ENCODE peak calls at places on chromosome 10, in ten cellular contexts. One of them, this sample, is unnamed.

GRCh38 chr10:70943806-70944466 is 55.6 kb upstream of the PCBD1 start:
- DNase-seq in body of pancreas: no peak
- DNase-seq in neural progenitor cell: no peak
- DNase-seq in Panc1: no peak
- DNase-seq in cardiac fibroblast: no peak
- DNase-seq in IMR-90: no peak
- DNase-seq in AG04450: no peak
- DNase-seq in mammary epithelial cell: no peak
- DNase-seq in pancreas: no peak
- DNase-seq in cardiac muscle cell: no peak
- DNase-seq in this sample: no peak

GRCh38 chr10:46273506-46274477 is 13.0 kb upstream of the ANTXRL start:
- DNase-seq in mammary epithelial cell: no peak
- DNase-seq in neural progenitor cell: peak; percentile 42
- DNase-seq in pancreas: no peak
- DNase-seq in cardiac muscle cell: no peak
- DNase-seq in body of pancreas: no peak
- DNase-seq in Panc1: no peak
- DNase-seq in IMR-90: no peak
- DNase-seq in cardiac fibroblast: no peak
- DNase-seq in AG04450: no peak
- DNase-seq in this sample: no peak

GRCh38 chr10:24695452-24695851 is 28.2 kb downstream of the ARHGAP21 start:
- DNase-seq in neural progenitor cell: no peak
- DNase-seq in pancreas: no peak
- DNase-seq in body of pancreas: no peak
- DNase-seq in AG04450: no peak
- DNase-seq in Panc1: no peak
- DNase-seq in cardiac fibroblast: peak; percentile 48
- DNase-seq in mammary epithelial cell: no peak
- DNase-seq in IMR-90: no peak
- DNase-seq in cardiac muscle cell: peak; percentile 29
- DNase-seq in this sample: no peak

GRCh38 chr10:78405231-78405630 is 371.6 kb downstream of the RPS24 start:
- DNase-seq in mammary epithelial cell: no peak
- DNase-seq in pancreas: no peak
- DNase-seq in AG04450: no peak
- DNase-seq in cardiac fibroblast: no peak
- DNase-seq in body of pancreas: no peak
- DNase-seq in Panc1: no peak
- DNase-seq in IMR-90: no peak
- DNase-seq in neural progenitor cell: no peak
- DNase-seq in cardiac muscle cell: no peak
- DNase-seq in this sample: no peak

GRCh38 chr10:29948971-29949370 is 110.4 kb downstream of the JCAD start:
- DNase-seq in mammary epithelial cell: peak; percentile 96
- DNase-seq in body of pancreas: peak; percentile 49
- DNase-seq in pancreas: no peak
- DNase-seq in IMR-90: no peak
- DNase-seq in cardiac muscle cell: no peak
- DNase-seq in AG04450: no peak
- DNase-seq in Panc1: no peak
- DNase-seq in neural progenitor cell: no peak
- DNase-seq in cardiac fibroblast: no peak
- DNase-seq in this sample: peak; percentile 92

GRCh38 chr10:31927597-31928530 is 767 bp downstream of the ARHGAP12 start:
- DNase-seq in pancreas: peak; percentile 74
- DNase-seq in body of pancreas: peak; percentile 51
- DNase-seq in cardiac muscle cell: peak; percentile 43
- DNase-seq in AG04450: no peak
- DNase-seq in Panc1: no peak
- DNase-seq in mammary epithelial cell: peak; percentile 52
- DNase-seq in cardiac fibroblast: peak; percentile 52
- DNase-seq in neural progenitor cell: peak; percentile 85
- DNase-seq in IMR-90: peak; percentile 44
- DNase-seq in this sample: peak; percentile 51

GRCh38 chr10:51162002-51162401 is 87.7 kb downstream of the PRKG1 start:
- DNase-seq in body of pancreas: peak; percentile 10
- DNase-seq in neural progenitor cell: peak; percentile 54
- DNase-seq in pancreas: no peak
- DNase-seq in IMR-90: no peak
- DNase-seq in cardiac fibroblast: peak; percentile 81
- DNase-seq in Panc1: no peak
- DNase-seq in AG04450: no peak
- DNase-seq in cardiac muscle cell: peak; percentile 83
- DNase-seq in mammary epithelial cell: no peak
- DNase-seq in this sample: no peak

GRCh38 chr10:61359452-61359851 is 93.7 kb downstream of the TMEM26 start:
- DNase-seq in Panc1: no peak
- DNase-seq in neural progenitor cell: no peak
- DNase-seq in body of pancreas: no peak
- DNase-seq in cardiac fibroblast: no peak
- DNase-seq in IMR-90: no peak
- DNase-seq in mammary epithelial cell: no peak
- DNase-seq in cardiac muscle cell: no peak
- DNase-seq in pancreas: no peak
- DNase-seq in AG04450: no peak
- DNase-seq in this sample: no peak

GRCh38 chr10:12181065-12181775 is 14.5 kb downstream of the NUDT5 start:
- DNase-seq in pancreas: no peak
- DNase-seq in IMR-90: no peak
- DNase-seq in neural progenitor cell: no peak
- DNase-seq in cardiac fibroblast: peak; percentile 7
- DNase-seq in AG04450: no peak
- DNase-seq in body of pancreas: peak; percentile 44
- DNase-seq in cardiac muscle cell: peak; percentile 53
- DNase-seq in Panc1: no peak
- DNase-seq in mammary epithelial cell: no peak
- DNase-seq in this sample: peak; percentile 66

GRCh38 chr10:73340121-73340520 is 18.5 kb downstream of the CFAP70 start:
- DNase-seq in body of pancreas: no peak
- DNase-seq in IMR-90: no peak
- DNase-seq in Panc1: no peak
- DNase-seq in mammary epithelial cell: no peak
- DNase-seq in neural progenitor cell: no peak
- DNase-seq in AG04450: no peak
- DNase-seq in cardiac fibroblast: no peak
- DNase-seq in cardiac muscle cell: no peak
- DNase-seq in pancreas: no peak
- DNase-seq in this sample: no peak

GRCh38 chr10:82538272-82538671 is 663.3 kb downstream of the NRG3 start:
- DNase-seq in body of pancreas: no peak
- DNase-seq in pancreas: no peak
- DNase-seq in cardiac muscle cell: no peak
- DNase-seq in neural progenitor cell: no peak
- DNase-seq in mammary epithelial cell: no peak
- DNase-seq in IMR-90: no peak
- DNase-seq in Panc1: no peak
- DNase-seq in cardiac fibroblast: no peak
- DNase-seq in AG04450: no peak
- DNase-seq in this sample: no peak

GRCh38 chr10:5589963-5590511 is 65.3 kb downstream of the CALML3 start:
- DNase-seq in pancreas: peak; percentile 20
- DNase-seq in IMR-90: peak; percentile 76
- DNase-seq in AG04450: no peak
- DNase-seq in cardiac muscle cell: peak; percentile 58
- DNase-seq in body of pancreas: no peak
- DNase-seq in mammary epithelial cell: peak; percentile 58
- DNase-seq in cardiac fibroblast: peak; percentile 28
- DNase-seq in Panc1: no peak
- DNase-seq in neural progenitor cell: no peak
- DNase-seq in this sample: peak; percentile 38
- TF ChIP-seq CTCF in pancreas: no peak
- TF ChIP-seq CTCF in IMR-90: peak; percentile 27
- TF ChIP-seq CTCF in AG04450: peak; percentile 43
- TF ChIP-seq CTCF in cardiac muscle cell: peak; percentile 39
- TF ChIP-seq CTCF in body of pancreas: no peak
- TF ChIP-seq CTCF in mammary epithelial cell: peak; percentile 13
- TF ChIP-seq CTCF in cardiac fibroblast: peak; percentile 17
- TF ChIP-seq CTCF in Panc1: no peak
- TF ChIP-seq CTCF in neural progenitor cell: peak; percentile 16
- TF ChIP-seq CTCF in this sample: peak; percentile 24

DNA sequence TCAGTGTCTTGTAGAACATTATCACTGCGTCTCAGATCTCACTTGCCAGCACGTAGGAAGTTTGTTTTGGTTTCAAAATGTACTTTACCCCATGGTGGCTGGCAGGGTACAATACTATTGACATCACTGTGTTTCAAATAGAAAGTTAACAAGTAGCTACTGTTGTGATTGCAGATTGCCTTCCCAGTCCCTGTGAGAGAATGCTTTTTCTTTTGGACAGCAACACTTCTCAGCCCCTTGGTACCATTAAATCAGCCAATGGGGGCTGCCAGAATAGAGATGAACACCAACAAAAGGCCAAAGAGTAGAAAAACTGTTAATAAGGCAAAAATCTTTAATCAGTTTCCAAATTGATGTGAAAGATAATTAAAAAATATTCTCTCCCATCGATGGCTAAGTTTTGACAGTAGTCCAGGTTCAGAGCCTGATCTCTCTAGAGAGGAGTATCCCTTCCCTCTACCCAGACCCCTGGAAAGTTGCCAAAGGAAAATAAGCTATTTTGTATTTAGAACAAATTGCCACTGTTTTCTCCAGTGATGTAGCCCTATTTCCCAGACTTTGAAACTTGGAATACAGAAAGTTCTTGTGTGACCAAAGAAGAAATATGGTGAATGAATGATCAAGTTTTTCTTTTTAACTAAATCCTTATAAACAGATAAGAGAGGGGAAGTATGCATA is 34.9 kb downstream of the SMNDC1 start:
- DNase-seq in AG04450: no peak
- DNase-seq in mammary epithelial cell: no peak
- DNase-seq in IMR-90: peak; percentile 25
- DNase-seq in pancreas: no peak
- DNase-seq in Panc1: no peak
- DNase-seq in body of pancreas: peak; percentile 78
- DNase-seq in cardiac muscle cell: peak; percentile 60
- DNase-seq in cardiac fibroblast: peak; percentile 63
- DNase-seq in neural progenitor cell: no peak
- DNase-seq in this sample: no peak
- H3K4me3 ChIP-seq in AG04450: no peak overlapping the region
- H3K4me3 ChIP-seq in mammary epithelial cell: peak overlapping the region; percentile 25
- H3K4me3 ChIP-seq in IMR-90: no peak overlapping the region
- H3K4me3 ChIP-seq in pancreas: no peak overlapping the region
- H3K4me3 ChIP-seq in Panc1: no peak overlapping the region
- H3K4me3 ChIP-seq in body of pancreas: peak overlapping the region; percentile 5
- H3K4me3 ChIP-seq in cardiac muscle cell: no peak overlapping the region
- H3K4me3 ChIP-seq in cardiac fibroblast: no peak overlapping the region
- H3K4me3 ChIP-seq in neural progenitor cell: no peak overlapping the region
- H3K4me3 ChIP-seq in this sample: no peak overlapping the region

DNA sequence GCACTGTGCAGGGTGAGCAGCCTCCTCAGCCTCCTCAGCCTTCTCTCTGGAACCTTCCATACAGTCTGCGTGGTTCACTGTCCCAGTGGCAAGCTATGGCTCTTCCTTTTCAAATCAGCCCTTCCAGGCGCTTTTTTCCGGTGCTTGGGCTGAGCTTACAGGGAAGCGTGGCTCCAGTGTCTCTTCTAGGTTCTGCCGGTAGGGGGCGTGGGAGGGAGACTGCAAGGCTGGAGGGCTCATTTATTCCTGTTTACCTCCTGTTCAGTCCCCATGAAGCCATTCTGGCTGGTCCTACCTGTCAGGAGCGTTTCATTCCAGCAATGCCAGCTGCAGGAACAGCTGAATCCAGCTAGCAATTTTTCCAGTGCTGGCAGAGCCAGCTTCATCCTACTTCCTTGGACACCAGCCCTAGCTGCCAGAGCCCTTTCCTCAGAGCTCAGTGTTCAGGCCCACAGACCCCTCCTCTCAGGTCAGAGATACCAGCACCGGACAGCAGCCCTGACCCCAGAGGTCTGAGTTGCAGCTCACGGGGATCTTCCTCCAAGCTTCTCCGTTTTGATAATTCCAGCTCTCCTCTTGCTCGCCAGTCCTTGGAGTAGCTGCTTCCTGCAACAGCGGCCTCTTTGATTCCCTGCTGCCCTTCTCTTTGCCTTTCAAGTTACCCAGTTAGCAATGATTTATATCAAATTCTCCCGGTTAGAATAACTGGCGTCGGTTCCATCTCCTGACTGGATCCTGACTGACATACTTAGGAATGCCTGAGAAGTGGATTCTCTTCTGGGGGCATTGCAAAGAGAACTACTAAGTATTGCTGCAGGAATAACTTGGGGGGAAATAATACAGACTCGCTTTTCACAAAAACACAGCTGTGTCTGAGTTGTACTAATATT is 129.8 kb downstream of the FRMD4A start:
- DNase-seq in pancreas: peak; percentile 58
- DNase-seq in Panc1: no peak
- DNase-seq in mammary epithelial cell: no peak
- DNase-seq in cardiac muscle cell: peak; percentile 8
- DNase-seq in neural progenitor cell: peak; percentile 55
- DNase-seq in IMR-90: peak; percentile 9
- DNase-seq in cardiac fibroblast: no peak
- DNase-seq in AG04450: no peak
- DNase-seq in body of pancreas: peak; percentile 9
- DNase-seq in this sample: no peak
- TF ChIP-seq CTCF in pancreas: no peak
- TF ChIP-seq CTCF in Panc1: peak; percentile 51
- TF ChIP-seq CTCF in mammary epithelial cell: peak; percentile 33
- TF ChIP-seq CTCF in cardiac muscle cell: peak; percentile 41
- TF ChIP-seq CTCF in neural progenitor cell: peak; percentile 63
- TF ChIP-seq CTCF in IMR-90: peak; percentile 16
- TF ChIP-seq CTCF in cardiac fibroblast: peak; percentile 40
- TF ChIP-seq CTCF in AG04450: peak; percentile 45
- TF ChIP-seq CTCF in body of pancreas: no peak
- TF ChIP-seq CTCF in this sample: peak; percentile 19

GRCh38 chr10:97175586-97175985 is 10.2 kb downstream of the SLIT1 start:
- DNase-seq in pancreas: no peak
- DNase-seq in cardiac fibroblast: no peak
- DNase-seq in neural progenitor cell: no peak
- DNase-seq in body of pancreas: no peak
- DNase-seq in mammary epithelial cell: no peak
- DNase-seq in Panc1: no peak
- DNase-seq in cardiac muscle cell: no peak
- DNase-seq in IMR-90: no peak
- DNase-seq in AG04450: no peak
- DNase-seq in this sample: no peak

GRCh38 chr10:97171001-97171400 is 14.8 kb downstream of the SLIT1 start:
- DNase-seq in body of pancreas: no peak
- DNase-seq in pancreas: no peak
- DNase-seq in Panc1: no peak
- DNase-seq in AG04450: no peak
- DNase-seq in neural progenitor cell: no peak
- DNase-seq in cardiac muscle cell: no peak
- DNase-seq in mammary epithelial cell: no peak
- DNase-seq in cardiac fibroblast: no peak
- DNase-seq in IMR-90: no peak
- DNase-seq in this sample: no peak

GRCh38 chr10:97174937-97175336 is 10.8 kb downstream of the SLIT1 start:
- DNase-seq in AG04450: no peak
- DNase-seq in cardiac muscle cell: no peak
- DNase-seq in pancreas: no peak
- DNase-seq in body of pancreas: no peak
- DNase-seq in Panc1: no peak
- DNase-seq in neural progenitor cell: no peak
- DNase-seq in cardiac fibroblast: no peak
- DNase-seq in mammary epithelial cell: no peak
- DNase-seq in IMR-90: no peak
- DNase-seq in this sample: no peak

GRCh38 chr10:97174276-97174775 is 11.4 kb downstream of the SLIT1 start:
- DNase-seq in cardiac fibroblast: no peak
- DNase-seq in cardiac muscle cell: no peak
- DNase-seq in Panc1: no peak
- DNase-seq in AG04450: no peak
- DNase-seq in neural progenitor cell: no peak
- DNase-seq in body of pancreas: no peak
- DNase-seq in pancreas: peak; percentile 35
- DNase-seq in IMR-90: no peak
- DNase-seq in mammary epithelial cell: no peak
- DNase-seq in this sample: no peak

GRCh38 chr10:97173036-97173435 is 12.7 kb downstream of the SLIT1 start:
- DNase-seq in cardiac muscle cell: no peak
- DNase-seq in AG04450: no peak
- DNase-seq in body of pancreas: no peak
- DNase-seq in pancreas: peak; percentile 16
- DNase-seq in cardiac fibroblast: no peak
- DNase-seq in Panc1: no peak
- DNase-seq in mammary epithelial cell: no peak
- DNase-seq in neural progenitor cell: no peak
- DNase-seq in IMR-90: no peak
- DNase-seq in this sample: no peak
- H3K4me3 ChIP-seq in cardiac muscle cell: no peak overlapping the region
- H3K4me3 ChIP-seq in AG04450: no peak overlapping the region
- H3K4me3 ChIP-seq in body of pancreas: no peak overlapping the region
- H3K4me3 ChIP-seq in pancreas: no peak overlapping the region
- H3K4me3 ChIP-seq in cardiac fibroblast: no peak overlapping the region
- H3K4me3 ChIP-seq in Panc1: no peak overlapping the region
- H3K4me3 ChIP-seq in mammary epithelial cell: no peak overlapping the region
- H3K4me3 ChIP-seq in neural progenitor cell: no peak overlapping the region
- H3K4me3 ChIP-seq in IMR-90: no peak overlapping the region
- H3K4me3 ChIP-seq in this sample: no peak overlapping the region